ENCODE peak calls at places on chromosomes 7 and 10, in six cellular contexts. One of them, this sample, is unnamed.

GRCh38 chr7:22718200-22718711 is 8.7 kb upstream of the IL6 start:
- DNase-seq in left ventricle myocardium superior: no peak
- DNase-seq in left ventricle myocardium inferior: no peak
- DNase-seq in EL: peak; percentile 93
- DNase-seq in NCI-H1092: no peak
- DNase-seq in CD4-positive, alpha-beta memory T cell: no peak
- DNase-seq in this sample: peak; percentile 96

GRCh38 chr7:72336382-72336886 is 75.7 kb downstream of the CALN1 start:
- DNase-seq in left ventricle myocardium superior: no peak
- DNase-seq in left ventricle myocardium inferior: no peak
- DNase-seq in EL: no peak
- DNase-seq in NCI-H1092: no peak
- DNase-seq in CD4-positive, alpha-beta memory T cell: no peak
- DNase-seq in this sample: no peak

GRCh38 chr7:17185690-17186070 is 112.8 kb upstream of the AHR start:
- DNase-seq in left ventricle myocardium superior: no peak
- DNase-seq in left ventricle myocardium inferior: no peak
- DNase-seq in EL: peak; percentile 69
- DNase-seq in NCI-H1092: no peak
- DNase-seq in CD4-positive, alpha-beta memory T cell: no peak
- DNase-seq in this sample: peak; percentile 82

GRCh38 chr7:37336259-37336658 is 112.4 kb downstream of the ELMO1 start:
- DNase-seq in left ventricle myocardium superior: no peak
- DNase-seq in left ventricle myocardium inferior: no peak
- DNase-seq in EL: no peak
- DNase-seq in NCI-H1092: no peak
- DNase-seq in CD4-positive, alpha-beta memory T cell: peak; percentile 51
- DNase-seq in this sample: no peak

GRCh38 chr10:97407211-97407951 is 6.2 kb upstream of the RRP12 start:
- DNase-seq in left ventricle myocardium superior: peak; percentile 44
- DNase-seq in left ventricle myocardium inferior: no peak
- DNase-seq in EL: peak; percentile 80
- DNase-seq in NCI-H1092: peak; percentile 37
- DNase-seq in CD4-positive, alpha-beta memory T cell: peak; percentile 78
- DNase-seq in this sample: peak; percentile 84

GRCh38 chr7:137508437-137509175 is 165.1 kb upstream of the PTN start:
- DNase-seq in left ventricle myocardium superior: no peak
- DNase-seq in left ventricle myocardium inferior: no peak
- DNase-seq in EL: peak; percentile 84
- DNase-seq in NCI-H1092: no peak
- DNase-seq in CD4-positive, alpha-beta memory T cell: no peak
- DNase-seq in this sample: peak; percentile 85

GRCh38 chr7:82548141-82548688 is 104.6 kb upstream of the CACNA2D1 start:
- DNase-seq in left ventricle myocardium superior: no peak
- DNase-seq in left ventricle myocardium inferior: no peak
- DNase-seq in EL: no peak
- DNase-seq in NCI-H1092: no peak
- DNase-seq in CD4-positive, alpha-beta memory T cell: no peak
- DNase-seq in this sample: no peak

GRCh38 chr7:27997188-27997707 is 183.3 kb downstream of the JAZF1 start:
- DNase-seq in left ventricle myocardium superior: no peak
- DNase-seq in left ventricle myocardium inferior: no peak
- DNase-seq in EL: no peak
- DNase-seq in NCI-H1092: peak; percentile 87
- DNase-seq in CD4-positive, alpha-beta memory T cell: no peak
- DNase-seq in this sample: no peak

GRCh38 chr10:78541528-78542470 is 508.1 kb downstream of the RPS24 start:
- DNase-seq in left ventricle myocardium superior: no peak
- DNase-seq in left ventricle myocardium inferior: no peak
- DNase-seq in EL: no peak
- DNase-seq in NCI-H1092: no peak
- DNase-seq in CD4-positive, alpha-beta memory T cell: no peak
- DNase-seq in this sample: peak; percentile 51

GRCh38 chr10:113103131-113103830 is 153.2 kb downstream of the TCF7L2 start:
- DNase-seq in left ventricle myocardium superior: no peak
- DNase-seq in left ventricle myocardium inferior: no peak
- DNase-seq in EL: peak; percentile 70
- DNase-seq in NCI-H1092: no peak
- DNase-seq in CD4-positive, alpha-beta memory T cell: peak; percentile 7
- DNase-seq in this sample: no peak

GRCh38 chr10:124160176-124160575 is 66.8 kb upstream of the CHST15 start:
- DNase-seq in left ventricle myocardium superior: no peak
- DNase-seq in left ventricle myocardium inferior: no peak
- DNase-seq in EL: no peak
- DNase-seq in NCI-H1092: no peak
- DNase-seq in CD4-positive, alpha-beta memory T cell: no peak
- DNase-seq in this sample: no peak

GRCh38 chr7:79495544-79496272 is 42.2 kb upstream of the MAGI2 start:
- DNase-seq in left ventricle myocardium superior: no peak
- DNase-seq in left ventricle myocardium inferior: no peak
- DNase-seq in EL: peak; percentile 87
- DNase-seq in NCI-H1092: no peak
- DNase-seq in CD4-positive, alpha-beta memory T cell: no peak
- DNase-seq in this sample: peak; percentile 82

GRCh38 chr10:23114228-23114850 is 19.0 kb downstream of the MSRB2 start:
- DNase-seq in left ventricle myocardium superior: no peak
- DNase-seq in left ventricle myocardium inferior: no peak
- DNase-seq in EL: no peak
- DNase-seq in NCI-H1092: no peak
- DNase-seq in CD4-positive, alpha-beta memory T cell: no peak
- DNase-seq in this sample: no peak